ENCODE peak calls at places on chromosomes 7 and 10, in four cellular contexts. V, F, R and C are unnamed samples.

GRCh38 chr10:58512470-58513188 is at the start of gene BICC1:
- DNase-seq in V (peak; percentile 34), F (peak; percentile 61), R (peak; percentile 50), C (no peak)

GRCh38 chr10:12484945-12485805 is 135.8 kb downstream of the CAMK1D start:
- DNase-seq in V (no peak), F (peak; percentile 36), R (peak; percentile 64), C (no peak)

GRCh38 chr10:124740374-124741280 is 3.6 kb downstream of the FAM53B start:
- DNase-seq in V (no peak), F (peak; percentile 65), R (peak; percentile 51), C (no peak)

GRCh38 chr10:119087271-119087897 is 6.8 kb upstream of the EIF3A start:
- DNase-seq in V (no peak), F (no peak), R (no peak), C (no peak)

GRCh38 chr10:75431180-75432111 is at the start of gene LRMDA:
- DNase-seq in V (peak; percentile 20), F (peak; percentile 56), R (peak; percentile 67), C (no peak)

GRCh38 chr7:44976746-44977196 is 2.0 kb downstream of the MYO1G start:
- DNase-seq in V (no peak), F (no peak), R (no peak), C (no peak)

GRCh38 chr10:3503299-3503698 is 281.7 kb downstream of the KLF6 start:
- DNase-seq in V (no peak), F (no peak), R (no peak), C (no peak)

GRCh38 chr10:71548494-71548846 is 151.8 kb downstream of the CDH23 start:
- DNase-seq in V (no peak), F (no peak), R (no peak), C (no peak)

GRCh38 chr7:47405921-47406765 is 175.8 kb downstream of the TNS3 start:
- DNase-seq in V (peak; percentile 56), F (peak; percentile 77), R (peak; percentile 91), C (no peak)

GRCh38 chr7:28477041-28477442 is 64.7 kb downstream of the CREB5 start:
- DNase-seq in V (no peak), F (no peak), R (no peak), C (no peak)

GRCh38 chr10:131086511-131086910 is 225.0 kb downstream of the TCERG1L start:
- DNase-seq in V (no peak), F (no peak), R (no peak), C (no peak)

GRCh38 chr10:131088619-131089018 is 222.9 kb downstream of the TCERG1L start:
- DNase-seq in V (no peak), F (no peak), R (no peak), C (no peak)

GRCh38 chr10:131086094-131086493 is 225.4 kb downstream of the TCERG1L start:
- DNase-seq in V (no peak), F (no peak), R (no peak), C (no peak)

GRCh38 chr10:131089150-131089549 is 222.4 kb downstream of the TCERG1L start:
- DNase-seq in V (no peak), F (no peak), R (no peak), C (no peak)

GRCh38 chr10:131087464-131088215 is 223.9 kb downstream of the TCERG1L start:
- DNase-seq in V (no peak), F (no peak), R (no peak), C (no peak)
- H3K9me3 ChIP-seq in V (peaks cover 7% of the 10 kb centered on the region), F (no peaks in the 10 kb centered on the region), R (no peaks in the 10 kb centered on the region), C (no peaks in the 10 kb centered on the region)

DNA sequence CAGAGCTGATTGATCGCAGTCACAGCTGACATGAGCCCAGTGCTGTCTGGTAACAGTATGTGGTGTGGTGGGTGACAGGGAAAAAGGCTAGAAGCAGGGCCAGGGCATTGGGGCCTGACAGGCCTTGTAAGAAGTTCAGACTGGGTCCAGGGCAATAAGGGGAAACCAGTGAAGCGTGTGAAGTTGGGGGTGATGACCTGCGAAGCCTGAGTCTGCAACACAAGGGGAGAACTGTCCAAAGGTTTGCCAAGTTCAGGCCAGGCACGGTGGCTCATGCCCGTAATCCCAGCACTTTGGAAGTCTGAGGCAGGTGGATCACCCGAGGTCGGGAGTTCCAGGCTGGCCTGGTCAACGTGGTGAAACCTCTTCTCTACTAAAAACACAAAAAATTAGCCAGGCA is 983.9 kb upstream of the ZNF722 start:
- DNase-seq in V (no peak), F (no peak), R (no peak), C (no peak)
- H3K9me3 ChIP-seq in V (peaks cover 64% of the 10 kb centered on the region), F (peaks cover 2% of the 10 kb centered on the region), R (no peaks in the 10 kb centered on the region), C (no peaks in the 10 kb centered on the region)

GRCh38 chr7:123424463-123424862 is 109.9 kb downstream of the IQUB start:
- DNase-seq in V (no peak), F (no peak), R (no peak), C (no peak)

GRCh38 chr7:123423622-123424021 is 110.8 kb downstream of the IQUB start:
- DNase-seq in V (no peak), F (no peak), R (no peak), C (no peak)

GRCh38 chr7:123431075-123431614 is 103.2 kb downstream of the IQUB start:
- DNase-seq in V (no peak), F (no peak), R (no peak), C (no peak)

DNA sequence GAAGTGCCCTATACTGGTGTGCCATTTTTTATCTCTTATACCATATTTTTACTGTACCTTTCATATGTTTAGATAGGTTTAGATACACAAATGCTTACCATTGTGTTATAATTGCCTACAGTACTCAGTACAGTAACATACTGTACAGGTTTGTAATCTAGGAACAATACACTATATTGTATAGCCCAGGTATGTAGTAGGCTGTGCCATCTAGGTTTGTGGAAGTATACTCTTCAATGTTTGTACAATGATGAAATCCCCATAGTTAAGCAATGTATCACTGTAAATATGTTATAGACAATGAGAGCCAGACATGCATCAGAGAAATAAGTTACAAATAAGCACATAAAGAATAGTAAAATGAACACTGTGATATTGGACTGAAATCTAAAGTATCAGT is 109.1 kb downstream of the IQUB start:
- DNase-seq in V (no peak), F (no peak), R (no peak), C (no peak)
- H3K9me3 ChIP-seq in V (peaks cover 19% of the 10 kb centered on the region), F (no peaks in the 10 kb centered on the region), R (no peaks in the 10 kb centered on the region), C (no peaks in the 10 kb centered on the region)

GRCh38 chr7:151661556-151661955 is 141.9 kb upstream of the RHEB start:
- DNase-seq in V (no peak), F (no peak), R (no peak), C (no peak)
- H3K9me3 ChIP-seq in V (peaks cover 1% of the 10 kb centered on the region), F (no peaks in the 10 kb centered on the region), R (no peaks in the 10 kb centered on the region), C (no peaks in the 10 kb centered on the region)

DNA sequence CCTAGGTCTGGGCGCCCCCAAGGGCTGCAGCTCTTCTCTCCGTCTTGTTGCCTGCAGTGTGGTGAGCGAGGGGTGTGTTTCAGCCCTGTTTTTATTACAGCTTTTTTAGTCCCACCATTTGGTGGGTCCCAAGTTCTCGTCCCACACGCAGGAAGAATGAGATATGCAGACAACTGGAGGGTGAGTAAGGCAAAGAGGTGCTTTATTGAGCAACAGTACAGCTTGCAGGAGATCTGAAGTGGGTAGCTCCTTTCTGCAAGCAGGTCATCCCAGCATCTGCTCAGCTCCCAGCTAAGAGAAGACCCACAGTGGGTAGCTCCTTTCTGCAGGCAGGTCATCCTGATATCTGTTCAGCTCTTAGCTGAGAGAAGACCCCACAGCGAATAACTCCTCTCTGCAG is 28.2 kb downstream of the C10orf67 start:
- DNase-seq in V (no peak), F (no peak), R (no peak), C (no peak)
- H3K9me3 ChIP-seq in V (peaks cover 9% of the 10 kb centered on the region), F (no peaks in the 10 kb centered on the region), R (no peaks in the 10 kb centered on the region), C (no peaks in the 10 kb centered on the region)

GRCh38 chr7:73623798-73624668 is at the start of gene MLXIPL:
- DNase-seq in V (peak; percentile 24), F (peak; percentile 78), R (peak; percentile 97), C (peak; percentile 53)

GRCh38 chr7:73622909-73623797 is 1.2 kb downstream of the MLXIPL start:
- DNase-seq in V (no peak), F (peak; percentile 54), R (peak; percentile 54), C (no peak)

GRCh38 chr7:73625276-73625675 is 954 bp upstream of the MLXIPL start:
- DNase-seq in V (no peak), F (no peak), R (no peak), C (no peak)

GRCh38 chr7:73622527-73622908 is 1.8 kb downstream of the MLXIPL start:
- DNase-seq in V (no peak), F (no peak), R (no peak), C (no peak)

GRCh38 chr7:73624669-73625001 is 313 bp upstream of the MLXIPL start:
- DNase-seq in V (no peak), F (no peak), R (no peak), C (no peak)
- H3K9me3 ChIP-seq in V (no peaks in the 10 kb centered on the region), F (no peaks in the 10 kb centered on the region), R (no peaks in the 10 kb centered on the region), C (no peaks in the 10 kb centered on the region)

DNA sequence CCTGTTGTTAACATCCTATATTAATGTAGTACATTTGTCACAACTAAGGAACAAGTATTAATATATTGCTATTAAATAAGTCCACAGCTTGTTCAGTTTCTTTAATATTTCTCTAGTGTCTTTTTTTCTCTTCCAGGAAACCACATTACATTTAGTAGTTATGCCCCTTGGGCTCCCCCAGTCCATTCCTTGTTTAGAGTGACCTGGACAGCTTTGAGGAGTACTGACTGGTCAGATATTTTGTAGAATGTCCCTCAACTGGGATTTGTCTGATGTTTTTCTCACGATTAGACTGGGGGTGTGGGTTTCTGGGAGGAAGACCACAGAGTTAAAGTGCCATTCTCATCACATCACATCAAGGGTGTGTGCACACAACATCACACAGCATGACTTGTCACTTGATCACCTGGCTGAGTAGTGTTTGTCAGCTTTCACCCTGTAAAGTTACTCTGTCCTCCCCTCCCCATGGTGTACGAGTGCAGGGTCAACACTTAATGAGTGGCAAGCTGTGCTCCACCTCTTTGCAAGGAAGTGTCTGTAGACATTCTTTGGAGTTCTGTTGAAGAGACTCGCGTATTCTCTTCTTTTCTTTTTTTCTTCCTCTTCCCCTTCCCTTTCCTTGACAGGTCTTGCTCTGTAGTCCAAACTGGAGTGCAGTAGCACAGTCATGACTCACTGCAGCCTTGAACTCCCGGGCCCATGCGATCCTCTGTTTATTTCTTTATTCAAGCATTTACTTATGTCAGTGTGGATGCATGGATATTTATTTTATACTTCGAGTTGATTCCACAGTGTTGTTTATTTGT is 10.2 kb downstream of the LMTK2 start:
- DNase-seq in V (no peak), F (no peak), R (no peak), C (no peak)
- H3K9me3 ChIP-seq in V (no peaks in the 10 kb centered on the region), F (no peaks in the 10 kb centered on the region), R (no peaks in the 10 kb centered on the region), C (no peaks in the 10 kb centered on the region)

DNA sequence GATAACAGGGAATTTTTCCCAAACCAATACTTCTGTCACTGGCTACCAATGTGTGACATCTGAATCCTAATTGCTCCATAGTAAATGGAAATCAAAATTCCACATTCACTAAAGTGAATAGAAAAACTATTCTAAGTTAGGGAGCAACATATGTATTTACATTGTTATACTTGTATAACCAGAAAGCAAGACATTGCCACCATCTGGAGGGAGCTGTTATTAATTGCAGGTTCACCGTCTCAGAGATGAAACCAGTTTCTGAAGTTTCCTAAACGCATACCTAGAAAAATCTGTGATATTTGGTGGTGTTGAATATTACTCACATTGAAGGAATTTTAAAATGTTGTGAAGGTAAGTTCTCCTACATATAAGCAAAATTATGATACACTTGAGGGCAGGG is 390.1 kb downstream of the NXPH1 start:
- DNase-seq in V (no peak), F (no peak), R (no peak), C (no peak)
- H3K9me3 ChIP-seq in V (no peaks in the 10 kb centered on the region), F (no peaks in the 10 kb centered on the region), R (no peaks in the 10 kb centered on the region), C (no peaks in the 10 kb centered on the region)